ENCODE peak calls at places on chromosomes 13 and 19, in nine cellular contexts. A is posterior cingulate gyrus, N is NCI-H2171 treated with DMSO at 0.1 percent for 48 hours, C is HFF-Myc, I is Kasumi-1, H is NAMALWA, U is heart left ventricle, E is heart right ventricle, B is HS-5. O is an unnamed sample.

GRCh38 chr19:45423589-45424190 is at the start of gene ERCC1:
- DNase-seq in I (peak), C (peak), H (peak), A (peak), E (peak), B (peak), N (peak), U (peak), O (peak)

GRCh38 chr19:30512748-30513389 is 140.7 kb downstream of the ZNF536 start:
- DNase-seq in C (no peak), U (no peak), A (no peak), H (no peak), B (no peak), N (peak), E (no peak), I (no peak), O (peak)

GRCh38 chr19:49837009-49837310 is 14.0 kb upstream of the PTOV1 start:
- DNase-seq in E (no peak), H (no peak), A (no peak), I (no peak), C (no peak), U (no peak), N (no peak), B (no peak), O (no peak)

GRCh38 chr19:41434450-41434849 is 5.3 kb downstream of the DMAC2 start:
- DNase-seq in C (no peak), U (no peak), H (no peak), B (no peak), I (peak), E (no peak), N (no peak), A (peak), O (no peak)

GRCh38 chr13:97435794-97436193 is 1.8 kb downstream of the RAP2A start:
- DNase-seq in E (no peak), N (no peak), I (no peak), B (no peak), A (no peak), U (no peak), C (no peak), H (peak), O (no peak)

GRCh38 chr19:13381827-13382632 is 124.2 kb downstream of the CACNA1A start:
- DNase-seq in C (no peak), N (no peak), I (no peak), A (no peak), E (no peak), H (no peak), B (no peak), U (no peak), O (no peak)

GRCh38 chr13:85261757-85262346 is 537.4 kb downstream of the SLITRK6 start:
- DNase-seq in C (no peak), H (peak), B (no peak), I (peak), E (no peak), U (no peak), A (no peak), N (peak), O (no peak)

GRCh38 chr13:66826398-66826797 is 403.7 kb downstream of the PCDH9 start:
- DNase-seq in E (no peak), U (no peak), A (no peak), H (no peak), N (no peak), I (no peak), C (no peak), B (no peak), O (no peak)

GRCh38 chr13:112067871-112068305 is 939 bp downstream of the SOX1 start:
- DNase-seq in N (no peak), B (no peak), H (no peak), U (no peak), A (peak), E (no peak), C (no peak), I (no peak), O (no peak)

GRCh38 chr13:25406377-25406776 is 34.6 kb downstream of the ATP8A2 start:
- DNase-seq in N (no peak), E (no peak), H (peak), A (no peak), I (no peak), C (no peak), U (no peak), B (no peak), O (no peak)

GRCh38 chr13:103031332-103031873 is 34.8 kb downstream of the SLC10A2 start:
- DNase-seq in C (no peak), E (no peak), B (no peak), N (peak), I (no peak), U (no peak), H (peak), A (no peak), O (no peak)

GRCh38 chr13:57583529-57583928 is 48.0 kb upstream of the PCDH17 start:
- DNase-seq in H (no peak), B (no peak), U (no peak), N (no peak), C (no peak), A (no peak), E (no peak), I (no peak), O (no peak)

GRCh38 chr13:49356224-49356623 is 87.6 kb downstream of the CAB39L start:
- DNase-seq in N (no peak), E (no peak), C (no peak), U (no peak), A (no peak), B (peak), H (no peak), I (no peak), O (no peak)